ENCODE peak calls at places on chromosomes 16 and 17, in six cellular contexts. P, L, U, S, E and T are unnamed samples.

GRCh38 chr16:3051489-3051888 is 5.1 kb downstream of the MMP25 start:
- DNase-seq in P (no peak), S (no peak), L (no peak), U (no peak), E (no peak), T (no peak)

GRCh38 chr16:49788936-49789335 is 67.0 kb downstream of the ZNF423 start:
- DNase-seq in L (no peak), U (no peak), P (peak), E (no peak), S (no peak), T (no peak)

GRCh38 chr16:18048858-18049257 is 287.7 kb downstream of the NPIPA8 start:
- DNase-seq in S (no peak), U (no peak), L (no peak), E (no peak), P (no peak), T (no peak)

GRCh38 chr17:66925811-66926500 is 38.6 kb upstream of the CACNG4 start:
- DNase-seq in U (no peak), S (no peak), E (no peak), L (no peak), P (no peak), T (no peak)

GRCh38 chr16:67736858-67737257 is 17.7 kb upstream of the GFOD2 start:
- DNase-seq in E (no peak), L (peak), S (no peak), P (no peak), U (no peak), T (no peak)

GRCh38 chr17:5241861-5242671 is 7.4 kb upstream of the SCIMP start:
- DNase-seq in P (no peak), U (no peak), S (no peak), L (peak), E (no peak), T (no peak)

GRCh38 chr16:58411736-58412614 is 19.7 kb downstream of the GINS3 start:
- DNase-seq in L (peak), S (no peak), U (no peak), P (no peak), E (no peak), T (no peak)

GRCh38 chr16:85334718-85335583 is 222.7 kb upstream of the CIBAR2 start:
- DNase-seq in E (no peak), U (no peak), S (no peak), L (peak), P (peak), T (no peak)

GRCh38 chr17:37358098-37358829 is 17.5 kb upstream of the C17orf78 start:
- DNase-seq in U (peak), E (no peak), L (peak), P (peak), S (peak), T (peak)

GRCh38 chr16:16009396-16009795 is 60.0 kb downstream of the ABCC1 start:
- DNase-seq in S (no peak), L (no peak), E (no peak), P (no peak), U (peak), T (no peak)

GRCh38 chr17:78138204-78139060 is 7.8 kb upstream of the C17orf99 start:
- DNase-seq in U (no peak), E (no peak), P (no peak), S (no peak), L (no peak), T (no peak)

GRCh38 chr17:43801844-43802243 is 21.6 kb downstream of the CFAP97D1 start:
- DNase-seq in U (no peak), E (no peak), P (no peak), S (no peak), L (no peak), T (no peak)

GRCh38 chr17:63095879-63096278 is 129.8 kb downstream of the TANC2 start:
- DNase-seq in S (no peak), L (no peak), E (no peak), U (no peak), P (no peak), T (no peak)

GRCh38 chr17:72646176-72646575 is 446.3 kb downstream of the SLC39A11 start:
- DNase-seq in P (no peak), E (no peak), U (no peak), L (no peak), S (no peak), T (no peak)

GRCh38 chr16:47037396-47037745 is 63.9 kb upstream of the DNAJA2 start:
- DNase-seq in U (peak), E (no peak), S (no peak), L (no peak), P (peak), T (no peak)

GRCh38 chr16:83995756-83996155 is 27.7 kb downstream of the NECAB2 start:
- DNase-seq in L (peak), S (no peak), E (no peak), U (peak), P (peak), T (no peak)

GRCh38 chr16:70579648-70580630 is 56.3 kb downstream of the SF3B3 start:
- DNase-seq in E (no peak), S (no peak), U (peak), P (no peak), L (no peak), T (no peak)

GRCh38 chr17:28527181-28527681 is 21.1 kb downstream of the FOXN1 start:
- DNase-seq in S (no peak), L (no peak), U (no peak), P (no peak), E (no peak), T (no peak)

GRCh38 chr17:46948544-46948943 is 25.6 kb downstream of the GOSR2 start:
- DNase-seq in P (no peak), S (no peak), U (no peak), L (no peak), E (no peak), T (no peak)

GRCh38 chr17:78935419-78936323 is 10.5 kb upstream of the TIMP2 start:
- DNase-seq in E (peak), L (peak), P (peak), S (peak), U (no peak), T (no peak)

GRCh38 chr16:52069866-52070265 is 477.1 kb downstream of the TOX3 start:
- DNase-seq in P (peak), L (peak), E (no peak), U (no peak), S (no peak), T (no peak)

GRCh38 chr17:64095144-64095882 is 34.6 kb downstream of the ERN1 start:
- DNase-seq in E (no peak), U (no peak), L (peak), P (no peak), S (no peak), T (no peak)

GRCh38 chr16:2060346-2060745 is 12.6 kb downstream of the TSC2 start:
- DNase-seq in P (no peak), L (no peak), S (no peak), U (no peak), E (no peak), T (no peak)

GRCh38 chr17:38403491-38403890 is 24.8 kb upstream of the ARHGAP23 start:
- DNase-seq in S (no peak), P (peak), U (no peak), L (peak), E (no peak), T (no peak)

GRCh38 chr17:17922198-17922901 is 49.9 kb downstream of the TOM1L2 start:
- DNase-seq in S (no peak), P (no peak), E (no peak), U (no peak), L (no peak), T (no peak)

GRCh38 chr17:40399185-40399584 is 18.5 kb downstream of the TOP2A start:
- DNase-seq in U (no peak), P (peak), L (peak), S (no peak), E (peak), T (no peak)

GRCh38 chr16:71846443-71846842 is 667 bp downstream of the ATXN1L start:
- DNase-seq in S (no peak), P (peak), U (no peak), L (no peak), E (no peak), T (no peak)

GRCh38 chr17:64005734-64006167 is 7.6 kb downstream of the PRR29 start:
- DNase-seq in E (no peak), L (no peak), U (no peak), S (no peak), P (no peak), T (peak)

GRCh38 chr16:84475643-84476240 is 28.7 kb downstream of the MEAK7 start:
- DNase-seq in S (no peak), E (no peak), U (no peak), P (no peak), L (no peak), T (peak)

GRCh38 chr17:29149431-29150064 is 30.6 kb downstream of the MYO18A start:
- DNase-seq in S (no peak), U (no peak), E (no peak), P (peak), L (peak), T (no peak)

GRCh38 chr17:246226-246625 is 64.8 kb upstream of the DOC2B start:
- DNase-seq in S (no peak), L (no peak), P (no peak), U (no peak), E (no peak), T (no peak)

GRCh38 chr16:50282010-50282538 is 15.7 kb downstream of the ADCY7 start:
- DNase-seq in P (peak), U (peak), L (no peak), S (peak), E (no peak), T (no peak)

GRCh38 chr16:25700547-25700946 is 8.8 kb downstream of the HS3ST4 start:
- DNase-seq in U (no peak), S (no peak), L (no peak), P (no peak), E (no peak), T (no peak)

GRCh38 chr17:9363440-9364350 is 211.9 kb downstream of the STX8 start:
- DNase-seq in L (peak), P (peak), E (no peak), U (no peak), S (no peak), T (no peak)

GRCh38 chr17:44197980-44198720 is 1.5 kb downstream of the ATXN7L3 start:
- DNase-seq in S (peak), L (peak), U (no peak), E (no peak), P (peak), T (no peak)

DNA sequence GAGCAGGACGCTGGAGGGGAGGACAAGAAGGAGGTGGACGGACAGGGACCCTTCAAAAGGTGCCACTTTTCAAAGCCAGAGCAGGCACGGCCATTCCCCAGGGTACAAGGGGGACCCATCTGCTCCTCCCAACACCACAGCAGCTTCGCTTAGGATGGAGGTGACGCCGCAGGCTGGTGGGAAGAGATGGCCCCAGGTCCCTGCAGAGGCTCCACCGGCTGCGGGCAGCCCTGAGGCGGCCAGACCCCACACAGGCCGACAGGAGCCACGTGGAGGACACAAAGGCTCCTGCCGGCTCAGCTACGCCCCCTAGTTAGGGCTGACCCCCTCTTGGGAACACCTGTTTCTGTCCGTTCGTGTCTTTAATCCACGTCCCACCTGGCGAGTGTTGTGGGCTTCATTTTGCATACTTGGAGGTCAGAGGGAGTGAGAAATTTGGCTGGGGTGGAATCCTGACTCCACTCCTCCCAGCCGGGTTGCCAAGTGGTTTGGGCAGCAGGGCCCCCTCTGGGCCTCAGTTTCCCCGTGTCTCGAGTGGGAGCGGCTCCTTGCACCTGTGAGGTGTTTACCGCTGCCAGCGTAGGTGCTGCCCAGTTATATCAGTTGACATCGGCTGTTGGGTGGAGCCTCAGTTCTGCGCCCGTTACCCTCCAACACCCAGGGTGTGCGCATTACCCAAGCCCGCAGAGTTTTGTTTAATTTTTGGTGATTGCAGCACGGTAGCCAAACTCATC is 5.8 kb upstream of the FN3KRP start:
- DNase-seq in P (no peak), S (no peak), E (no peak), L (no peak), U (no peak), T (no peak)
- TF ChIP-seq CTCF in P (no peak), S (no peak), E (no peak), L (no peak), U (no peak), T (no peak)

GRCh38 chr17:36002631-36003030 is 1.3 kb upstream of the CCL15 start:
- DNase-seq in P (no peak), E (no peak), L (no peak), S (no peak), U (no peak), T (no peak)

GRCh38 chr17:36001862-36002603 is 680 bp upstream of the CCL15 start:
- DNase-seq in U (no peak), E (no peak), P (no peak), S (no peak), L (peak), T (no peak)

GRCh38 chr17:36001109-36001735 is at the start of gene CCL15:
- DNase-seq in S (no peak), P (no peak), U (no peak), L (no peak), E (no peak), T (no peak)

GRCh38 chr17:36000730-36001108 is 634 bp downstream of the CCL15 start:
- DNase-seq in P (no peak), U (no peak), E (no peak), S (no peak), L (no peak), T (no peak)

GRCh38 chr17:36004604-36005003 is 3.3 kb upstream of the CCL15 start:
- DNase-seq in U (no peak), L (no peak), P (no peak), S (no peak), E (no peak), T (no peak)
- TF ChIP-seq CTCF in U (no peak), L (no peak), P (no peak), S (no peak), E (no peak), T (no peak)

GRCh38 chr17:81960130-81960958 is 643 bp downstream of the NOTUM start:
- DNase-seq in L (no peak), P (no peak), S (no peak), U (no peak), E (no peak), T (peak)

GRCh38 chr17:81961554-81962498 is 839 bp upstream of the NOTUM start:
- DNase-seq in L (no peak), S (no peak), U (no peak), P (no peak), E (no peak), T (peak)

GRCh38 chr17:81959362-81960129 is 1.4 kb downstream of the NOTUM start:
- DNase-seq in U (peak), P (peak), E (no peak), L (no peak), S (peak), T (peak)

GRCh38 chr17:81962499-81963441 is 1.8 kb upstream of the NOTUM start:
- DNase-seq in L (no peak), S (no peak), U (no peak), P (no peak), E (no peak), T (no peak)

DNA sequence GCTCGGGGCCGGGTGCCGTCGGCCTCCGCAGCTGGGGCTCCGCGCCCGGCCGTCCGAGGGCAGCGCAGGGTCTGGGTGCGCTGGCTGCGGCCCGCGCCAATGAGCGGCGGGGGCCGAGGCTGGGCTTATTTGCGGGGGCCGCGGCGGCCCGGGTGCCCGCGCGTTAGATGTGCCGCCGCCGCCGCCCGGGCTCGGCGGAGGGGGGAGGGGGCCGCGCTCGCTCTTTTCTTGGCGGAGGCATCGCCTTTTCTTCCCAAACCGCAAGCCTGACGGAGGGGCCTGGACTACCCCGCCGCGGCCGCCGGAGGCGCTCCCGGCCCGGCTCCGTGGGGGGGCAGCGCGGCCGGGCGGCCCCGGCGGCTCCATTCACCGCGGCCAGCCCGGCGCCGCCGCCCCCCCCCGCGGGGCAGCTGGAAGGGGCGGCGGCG is at the start of gene NOTUM:
- DNase-seq in P (peak), U (no peak), L (no peak), S (no peak), E (no peak), T (peak)
- TF ChIP-seq CTCF in P (peak), U (no peak), L (no peak), S (peak), E (peak), T (peak)

GRCh38 chr17:42163113-42163512 is 8.3 kb upstream of the RAB5C start:
- DNase-seq in U (no peak), L (no peak), S (no peak), P (no peak), E (no peak), T (no peak)
- TF ChIP-seq CTCF in U (no peak), L (peak), S (no peak), P (peak), E (peak), T (peak)